ENCODE peak calls at places on chromosome 13, in five cellular contexts. B, A, E, J and Q are unnamed samples.

GRCh38 chr13:106033634-106034033 is 501.8 kb downstream of the EFNB2 start:
- DNase-seq in B (no peak), A (no peak), E (no peak), J (peak; percentile 47), Q (no peak)

GRCh38 chr13:58085819-58086218 is 454.3 kb downstream of the PCDH17 start:
- DNase-seq in B (no peak), A (no peak), E (no peak), J (peak; percentile 70), Q (no peak)

GRCh38 chr13:20553309-20553708 is 13.6 kb upstream of the IFT88 start:
- DNase-seq in B (no peak), A (no peak), E (no peak), J (peak; percentile 5), Q (no peak)

GRCh38 chr13:57583529-57583928 is 48.0 kb upstream of the PCDH17 start:
- DNase-seq in B (no peak), A (no peak), E (no peak), J (no peak), Q (no peak)

GRCh38 chr13:25292301-25292700 is 5.0 kb upstream of the MTMR6 start:
- DNase-seq in B (no peak), A (peak; percentile 92), E (peak; percentile 38), J (peak; percentile 35), Q (no peak)

GRCh38 chr13:48643159-48643558 is 10.6 kb upstream of the CYSLTR2 start:
- DNase-seq in B (no peak), A (no peak), E (no peak), J (no peak), Q (no peak)

GRCh38 chr13:72782717-72783116 is 784 bp downstream of the PIBF1 start:
- DNase-seq in B (no peak), A (no peak), E (no peak), J (peak; percentile 31), Q (peak; percentile 9)

GRCh38 chr13:28753946-28754345 is 35.2 kb upstream of the SLC46A3 start:
- DNase-seq in B (no peak), A (no peak), E (no peak), J (no peak), Q (no peak)

GRCh38 chr13:23848019-23848418 is 41.2 kb downstream of the MIPEP start:
- DNase-seq in B (no peak), A (no peak), E (no peak), J (no peak), Q (no peak)

GRCh38 chr13:73676550-73677040 is 457.6 kb downstream of the KLF12 start:
- DNase-seq in B (no peak), A (no peak), E (no peak), J (peak; percentile 6), Q (no peak)

GRCh38 chr13:30932481-30933333 is at the start of gene TEX26:
- DNase-seq in B (no peak), A (no peak), E (peak; percentile 87), J (peak; percentile 38), Q (no peak)

GRCh38 chr13:52695856-52696255 is 43.2 kb downstream of the SUGT1 start:
- DNase-seq in B (no peak), A (no peak), E (no peak), J (peak; percentile 18), Q (no peak)

GRCh38 chr13:39602614-39603366 is at the start of gene LHFPL6:
- DNase-seq in B (no peak), A (peak; percentile 36), E (peak; percentile 84), J (peak; percentile 83), Q (peak; percentile 32)

GRCh38 chr13:112001571-112001970 is 65.4 kb upstream of the SOX1 start:
- DNase-seq in B (peak; percentile 13), A (no peak), E (no peak), J (no peak), Q (no peak)

GRCh38 chr13:114151565-114152284 is 19.3 kb upstream of the RASA3 start:
- DNase-seq in B (peak; percentile 60), A (no peak), E (peak; percentile 55), J (no peak), Q (no peak)

GRCh38 chr13:30334663-30335386 is 27.5 kb upstream of the KATNAL1 start:
- DNase-seq in B (peak; percentile 0), A (no peak), E (peak; percentile 53), J (peak; percentile 12), Q (no peak)

GRCh38 chr13:21435710-21436151 is 23.4 kb downstream of the ZDHHC20 start:
- DNase-seq in B (no peak), A (no peak), E (peak; percentile 55), J (peak; percentile 78), Q (no peak)

GRCh38 chr13:25733061-25733491 is 318.7 kb downstream of the SHISA2 start:
- DNase-seq in B (no peak), A (no peak), E (no peak), J (peak; percentile 89), Q (no peak)

GRCh38 chr13:29131881-29132668 is 311.9 kb downstream of the MTUS2 start:
- DNase-seq in B (no peak), A (no peak), E (no peak), J (no peak), Q (no peak)

GRCh38 chr13:112744306-112745021 is 54.6 kb downstream of the ATP11A start:
- DNase-seq in B (no peak), A (no peak), E (no peak), J (no peak), Q (no peak)

GRCh38 chr13:35716186-35716585 is 239.7 kb upstream of the MAB21L1 start:
- DNase-seq in B (no peak), A (no peak), E (no peak), J (no peak), Q (no peak)

GRCh38 chr13:24827799-24828198 is 63.8 kb downstream of the RNF17 start:
- DNase-seq in B (no peak), A (no peak), E (no peak), J (no peak), Q (no peak)

GRCh38 chr13:47564041-47564440 is 437.0 kb downstream of the SUCLA2 start:
- DNase-seq in B (no peak), A (no peak), E (no peak), J (no peak), Q (no peak)

GRCh38 chr13:41054919-41055619 is 6.2 kb upstream of the WBP4 start:
- DNase-seq in B (no peak), A (no peak), E (no peak), J (no peak), Q (no peak)

GRCh38 chr13:112699318-112699918 is 9.6 kb downstream of the ATP11A start:
- DNase-seq in B (no peak), A (no peak), E (no peak), J (no peak), Q (no peak)

GRCh38 chr13:32791545-32792172 is 205.4 kb downstream of the PDS5B start:
- DNase-seq in B (no peak), A (no peak), E (no peak), J (peak; percentile 16), Q (no peak)

GRCh38 chr13:113928701-113929627 is 44.9 kb downstream of the C13orf46 start:
- DNase-seq in B (no peak), A (no peak), E (no peak), J (peak; percentile 73), Q (no peak)

GRCh38 chr13:97417698-97418097 is 16.3 kb upstream of the RAP2A start:
- DNase-seq in B (no peak), A (no peak), E (no peak), J (no peak), Q (no peak)

GRCh38 chr13:99196466-99197256 is 4.0 kb upstream of the UBAC2 start:
- DNase-seq in B (no peak), A (no peak), E (no peak), J (peak; percentile 13), Q (no peak)

GRCh38 chr13:59746291-59746962 is 417.3 kb downstream of the DIAPH3 start:
- DNase-seq in B (no peak), A (no peak), E (no peak), J (peak; percentile 47), Q (no peak)

GRCh38 chr13:40982772-40983171 is 36.3 kb downstream of the ELF1 start:
- DNase-seq in B (no peak), A (no peak), E (no peak), J (peak; percentile 73), Q (no peak)

GRCh38 chr13:76992548-76993001 is 694 bp downstream of the CLN5 start:
- DNase-seq in B (no peak), A (no peak), E (peak; percentile 11), J (peak; percentile 20), Q (no peak)

GRCh38 chr13:79833972-79834371 is 353.0 kb downstream of the NDFIP2 start:
- DNase-seq in B (no peak), A (no peak), E (no peak), J (no peak), Q (no peak)

GRCh38 chr13:73440296-73440895 is 381.6 kb downstream of the KLF5 start:
- DNase-seq in B (no peak), A (no peak), E (no peak), J (peak; percentile 19), Q (no peak)

GRCh38 chr13:75660694-75661093 is 24.6 kb downstream of the LMO7 start:
- DNase-seq in B (no peak), A (no peak), E (no peak), J (no peak), Q (no peak)

GRCh38 chr13:75384881-75385707 is 96.9 kb downstream of the TBC1D4 start:
- DNase-seq in B (peak; percentile 19), A (no peak), E (no peak), J (no peak), Q (peak; percentile 96)

GRCh38 chr13:111846396-111847174 is 220.4 kb upstream of the SOX1 start:
- DNase-seq in B (peak; percentile 65), A (no peak), E (peak; percentile 45), J (no peak), Q (no peak)

GRCh38 chr13:59319276-59319675 is 844.5 kb downstream of the DIAPH3 start:
- DNase-seq in B (no peak), A (no peak), E (no peak), J (no peak), Q (no peak)

GRCh38 chr13:43784491-43784890 is 2.3 kb downstream of the ENOX1 start:
- DNase-seq in B (no peak), A (no peak), E (no peak), J (no peak), Q (no peak)

GRCh38 chr13:42970824-42971669 is 21.0 kb downstream of the EPSTI1 start:
- DNase-seq in B (no peak), A (peak; percentile 28), E (peak; percentile 73), J (peak; percentile 49), Q (no peak)